ENCODE peak calls at places on chromosome 1, in five cellular contexts. Q, M, K, E and D are unnamed samples.
A peak's percentile ranks its signal among the peaks of the same experiment; 100 is the strongest.

GRCh38 chr1:157199421-157199755 is 61.2 kb upstream of the ETV3 start:
- DNase-seq in Q (no peak), M (no peak), K (no peak), E (no peak), D (no peak)

GRCh38 chr1:116740726-116741125 is 13.5 kb upstream of the CD2 start:
- DNase-seq in Q (no peak), M (no peak), K (no peak), E (no peak), D (no peak)

GRCh38 chr1:197917813-197918646 is 858 bp downstream of the LHX9 start:
- DNase-seq in Q (peak; percentile 48), M (no peak), K (no peak), E (no peak), D (no peak)

GRCh38 chr1:76425843-76426145 is 351.2 kb downstream of the ST6GALNAC3 start:
- DNase-seq in Q (no peak), M (no peak), K (no peak), E (no peak), D (no peak)

GRCh38 chr1:20112279-20113000 is 6.9 kb downstream of the PLA2G2D start:
- DNase-seq in Q (no peak), M (no peak), K (no peak), E (no peak), D (no peak)

GRCh38 chr1:246508897-246509688 is 2.0 kb upstream of the SMYD3 start:
- DNase-seq in Q (no peak), M (peak; percentile 66), K (no peak), E (no peak), D (no peak)

GRCh38 chr1:50285994-50286393 is 137.2 kb downstream of the DMRTA2 start:
- DNase-seq in Q (no peak), M (no peak), K (no peak), E (no peak), D (no peak)

GRCh38 chr1:6761338-6761737 is 23.9 kb upstream of the CAMTA1 start:
- DNase-seq in Q (no peak), M (no peak), K (no peak), E (no peak), D (no peak)

GRCh38 chr1:161367684-161368398 is at the start of gene CFAP126:
- DNase-seq in Q (peak; percentile 83), M (peak; percentile 78), K (no peak), E (peak; percentile 57), D (no peak)

GRCh38 chr1:94332516-94332915 is 85.7 kb upstream of the ABCD3 start:
- DNase-seq in Q (no peak), M (no peak), K (no peak), E (no peak), D (no peak)

GRCh38 chr1:207316622-207317510 is 4.6 kb upstream of the CD55 start:
- DNase-seq in Q (no peak), M (no peak), K (no peak), E (peak; percentile 88), D (no peak)

GRCh38 chr1:157993179-157994080 is at the start of gene KIRREL1:
- DNase-seq in Q (peak; percentile 75), M (peak; percentile 89), K (no peak), E (peak; percentile 57), D (peak; percentile 79)

GRCh38 chr1:12314328-12314903 is 84.6 kb downstream of the VPS13D start:
- DNase-seq in Q (no peak), M (no peak), K (no peak), E (no peak), D (no peak)

GRCh38 chr1:63545780-63546179 is 22.5 kb downstream of the EFCAB7 start:
- DNase-seq in Q (no peak), M (no peak), K (no peak), E (no peak), D (no peak)

GRCh38 chr1:78437393-78437792 is 53.4 kb upstream of the PTGFR start:
- DNase-seq in Q (no peak), M (no peak), K (no peak), E (no peak), D (no peak)

GRCh38 chr1:46755121-46755520 is 36.2 kb upstream of the EFCAB14 start:
- DNase-seq in Q (no peak), M (no peak), K (no peak), E (peak; percentile 27), D (no peak)

GRCh38 chr1:30928171-30928570 is 19.6 kb upstream of the SDC3 start:
- DNase-seq in Q (no peak), M (no peak), K (no peak), E (no peak), D (no peak)

GRCh38 chr1:205245096-205245495 is 17.4 kb downstream of the TMCC2 start:
- DNase-seq in Q (no peak), M (no peak), K (no peak), E (no peak), D (no peak)

GRCh38 chr1:156475568-156476500 is 24.7 kb downstream of the MEF2D start:
- DNase-seq in Q (no peak), M (peak; percentile 52), K (no peak), E (no peak), D (no peak)

GRCh38 chr1:46719689-46720088 is 775 bp upstream of the EFCAB14 start:
- DNase-seq in Q (no peak), M (no peak), K (no peak), E (peak; percentile 49), D (no peak)

GRCh38 chr1:174795806-174796205 is 203.9 kb upstream of the CACYBP start:
- DNase-seq in Q (no peak), M (no peak), K (no peak), E (no peak), D (no peak)

GRCh38 chr1:239792157-239792556 is 299.5 kb upstream of the FMN2 start:
- DNase-seq in Q (no peak), M (no peak), K (no peak), E (no peak), D (no peak)

GRCh38 chr1:12143631-12144155 is 23.1 kb upstream of the TNFRSF1B start:
- DNase-seq in Q (peak; percentile 66), M (peak; percentile 91), K (peak; percentile 65), E (peak; percentile 43), D (no peak)

GRCh38 chr1:218463194-218464156 is 118.3 kb downstream of the TGFB2 start:
- DNase-seq in Q (no peak), M (no peak), K (peak; percentile 37), E (no peak), D (no peak)

GRCh38 chr1:23171181-23171755 is 2.6 kb upstream of the LUZP1 start:
- DNase-seq in Q (no peak), M (no peak), K (no peak), E (no peak), D (no peak)

GRCh38 chr1:189657131-189657530 is 820.5 kb downstream of the BRINP3 start:
- DNase-seq in Q (no peak), M (no peak), K (no peak), E (no peak), D (no peak)

GRCh38 chr1:245292141-245292540 is 137.4 kb downstream of the KIF26B start:
- DNase-seq in Q (no peak), M (no peak), K (no peak), E (no peak), D (no peak)

GRCh38 chr1:181077576-181078242 is 10.8 kb upstream of the IER5 start:
- DNase-seq in Q (no peak), M (no peak), K (no peak), E (no peak), D (no peak)

GRCh38 chr1:93437976-93438605 is 9.8 kb upstream of the FNBP1L start:
- DNase-seq in Q (peak; percentile 42), M (no peak), K (no peak), E (no peak), D (no peak)

GRCh38 chr1:175208773-175209492 is 16.4 kb upstream of the KIAA0040 start:
- DNase-seq in Q (no peak), M (no peak), K (no peak), E (no peak), D (no peak)

GRCh38 chr1:116556289-116557006 is 14.4 kb downstream of the CD58 start:
- DNase-seq in Q (no peak), M (no peak), K (no peak), E (peak; percentile 76), D (no peak)

GRCh38 chr1:200253774-200254495 is 155.9 kb downstream of the ZNF281 start:
- DNase-seq in Q (no peak), M (no peak), K (no peak), E (no peak), D (no peak)

GRCh38 chr1:29260531-29260930 is 24.2 kb downstream of the PTPRU start:
- DNase-seq in Q (no peak), M (peak; percentile 58), K (no peak), E (no peak), D (no peak)

GRCh38 chr1:35726814-35727433 is 8.2 kb upstream of the C1orf216 start:
- DNase-seq in Q (peak; percentile 54), M (no peak), K (no peak), E (peak; percentile 49), D (peak; percentile 72)

GRCh38 chr1:172421974-172422604 is 1.6 kb downstream of the C1orf105 start:
- DNase-seq in Q (no peak), M (no peak), K (no peak), E (no peak), D (no peak)

DNA sequence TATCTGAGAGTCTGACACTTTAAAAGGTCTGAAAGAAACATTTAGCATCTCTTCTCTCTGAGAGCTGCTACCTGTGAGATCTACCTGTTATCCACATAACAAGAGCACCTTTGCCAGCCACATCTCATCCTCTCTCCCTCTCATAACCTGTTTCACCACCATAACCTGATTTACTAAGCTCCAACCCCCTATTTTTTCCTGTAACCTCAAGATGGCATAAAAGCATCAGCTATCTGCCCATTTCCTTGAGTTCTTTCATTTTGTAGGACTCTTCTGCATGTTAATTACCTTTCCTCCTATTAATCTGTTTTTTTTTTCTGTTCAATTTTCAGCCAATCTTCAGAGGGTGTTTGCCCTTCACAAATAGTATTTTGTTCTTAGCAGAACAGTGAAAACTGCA is 136.5 kb upstream of the KCNK1 start:
- DNase-seq in Q (no peak), M (no peak), K (no peak), E (no peak), D (no peak)
- TF ChIP-seq CTCF in Q (no peak), M (no peak), K (no peak), E (no peak), D (no peak)

GRCh38 chr1:42157667-42158066 is 4.5 kb downstream of the GUCA2B start:
- DNase-seq in Q (no peak), M (no peak), K (no peak), E (no peak), D (no peak)
- TF ChIP-seq CTCF in Q (no peak), M (no peak), K (no peak), E (no peak), D (no peak)

GRCh38 chr1:90725341-90725960 is 8.3 kb upstream of the BARHL2 start:
- DNase-seq in Q (peak; percentile 28), M (no peak), K (no peak), E (no peak), D (no peak)
- TF ChIP-seq CTCF in Q (no peak), M (no peak), K (no peak), E (no peak), D (peak; percentile 19)

GRCh38 chr1:33072707-33073106 is 8.2 kb upstream of the AZIN2 start:
- DNase-seq in Q (no peak), M (no peak), K (no peak), E (no peak), D (no peak)
- TF ChIP-seq CTCF in Q (no peak), M (no peak), K (no peak), E (no peak), D (no peak)